ENCODE peak calls at places on chromosome 17, in seven cellular contexts. W, E, X, J, C, A and D are unnamed samples.

GRCh38 chr17:29076722-29077121 is 33.8 kb downstream of the PIPOX start:
- DNase-seq in C (no peak), J (peak; percentile 30), E (no peak), W (no peak), X (no peak), A (no peak), D (no peak)

GRCh38 chr17:28551421-28552186 is 820 bp downstream of the UNC119 start:
- DNase-seq in A (no peak), E (peak; percentile 23), X (peak; percentile 96), C (peak; percentile 35), W (no peak), J (peak; percentile 40), D (no peak)

GRCh38 chr17:50364715-50365114 is 8.3 kb downstream of the MRPL27 start:
- DNase-seq in A (no peak), E (no peak), X (peak; percentile 94), J (peak; percentile 26), C (no peak), W (no peak), D (no peak)

GRCh38 chr17:49373115-49373514 is 11.1 kb upstream of the ZNF652 start:
- DNase-seq in W (no peak), C (no peak), X (no peak), E (no peak), J (no peak), A (no peak), D (no peak)

GRCh38 chr17:21542070-21542469 is 150.3 kb upstream of the KCNJ18 start:
- DNase-seq in C (no peak), E (no peak), X (no peak), W (no peak), A (no peak), J (no peak), D (no peak)

GRCh38 chr17:4498461-4499397 is at the start of gene SPNS2:
- DNase-seq in J (peak; percentile 90), X (peak; percentile 99), C (peak; percentile 77), A (peak; percentile 73), W (peak; percentile 77), E (peak; percentile 84), D (no peak)

GRCh38 chr17:9645858-9646555 is 690 bp downstream of the USP43 start:
- DNase-seq in J (peak; percentile 73), X (no peak), A (no peak), E (peak; percentile 61), W (peak; percentile 28), C (no peak), D (no peak)

GRCh38 chr17:67712375-67712774 is 5.4 kb upstream of the NOL11 start:
- DNase-seq in J (no peak), C (no peak), X (no peak), W (no peak), E (no peak), A (no peak), D (no peak)

GRCh38 chr17:39304188-39304587 is 78.4 kb upstream of the STAC2 start:
- DNase-seq in X (no peak), W (no peak), J (no peak), C (no peak), A (no peak), E (no peak), D (no peak)

DNA sequence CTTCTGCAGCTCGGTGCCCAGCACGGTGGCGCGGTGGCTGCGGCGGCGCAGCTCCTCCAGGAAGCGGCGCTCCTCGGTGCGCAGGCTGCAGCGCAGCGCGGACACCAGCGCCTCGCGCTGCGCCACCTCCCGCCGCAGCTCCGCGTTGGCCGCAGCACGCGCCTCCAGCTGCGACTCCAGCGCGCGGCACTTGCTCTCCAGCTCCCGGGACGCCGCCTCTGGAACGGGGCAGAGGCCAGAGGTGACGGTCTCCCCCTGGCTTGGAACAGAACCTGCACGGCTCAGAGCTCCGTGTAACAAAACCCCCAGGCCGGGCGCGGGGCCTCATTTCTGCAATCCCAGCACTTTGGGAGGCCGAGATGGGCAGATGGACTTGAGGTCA is 13.2 kb upstream of the CLUH start:
- DNase-seq in A (no peak), C (peak; percentile 71), E (no peak), J (peak; percentile 91), X (peak; percentile 92), W (peak; percentile 51), D (no peak)
- TF ChIP-seq CTCF in A (no peak), C (peak; percentile 12), E (peak; percentile 40), J (peak; percentile 34), X (no peak), W (no peak), D (peak; percentile 54)

DNA sequence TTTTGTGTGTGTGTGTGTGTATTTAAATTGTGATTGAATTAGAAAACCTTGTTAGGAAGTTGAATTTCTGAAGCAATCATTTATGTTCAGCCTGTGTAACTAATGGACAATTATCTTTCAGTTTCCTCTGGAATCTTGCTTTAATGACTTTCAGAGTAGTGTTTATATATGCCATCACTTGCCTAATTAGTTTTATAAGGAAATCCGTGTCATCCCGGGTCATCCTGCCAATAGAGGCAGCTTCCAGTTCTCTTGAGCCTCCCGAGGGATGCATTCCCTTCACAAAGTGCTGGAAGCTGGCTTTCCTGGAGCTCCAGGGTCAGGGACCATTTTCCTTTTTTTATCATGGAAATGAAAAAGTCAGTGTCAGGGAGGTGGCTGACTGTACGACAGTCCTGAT is 42.9 kb downstream of the PRKCA start:
- DNase-seq in A (no peak), E (no peak), J (no peak), C (peak; percentile 73), X (no peak), W (no peak), D (no peak)
- H3K27me3 ChIP-seq in A (no peaks in the 10 kb centered on the region), E (no peaks in the 10 kb centered on the region), J (no peaks in the 10 kb centered on the region), C (no peaks in the 10 kb centered on the region), X (no peaks in the 10 kb centered on the region), W (no peaks in the 10 kb centered on the region), D (no peaks in the 10 kb centered on the region)

DNA sequence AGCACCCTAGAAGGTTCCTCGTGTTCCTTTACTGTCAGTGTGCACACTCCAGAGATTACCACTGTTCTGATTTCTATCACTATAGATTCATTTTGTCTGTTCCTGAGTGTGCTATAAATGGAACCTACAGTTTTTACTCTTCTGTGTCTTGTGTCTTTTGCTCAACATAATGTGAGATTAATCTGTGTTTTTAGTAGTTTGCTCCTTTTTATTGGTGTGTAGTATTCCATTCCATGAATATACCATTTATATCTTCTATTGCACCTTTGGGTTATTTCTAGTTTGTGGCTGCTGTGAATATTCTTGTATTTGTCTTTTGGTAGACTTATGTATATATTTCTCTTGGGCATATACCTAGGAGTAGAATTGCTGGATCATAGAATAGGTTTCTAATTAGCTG is 68.2 kb downstream of the AP2B1 start:
- DNase-seq in A (no peak), E (no peak), X (no peak), C (no peak), J (no peak), W (no peak), D (no peak)
- H3K36me3 ChIP-seq in A (no peaks in the 10 kb centered on the region), E (peaks cover 25% of the 10 kb centered on the region), X (peaks cover 23% of the 10 kb centered on the region), C (no peaks in the 10 kb centered on the region), J (peaks cover 13% of the 10 kb centered on the region), W (no peaks in the 10 kb centered on the region), D (peaks cover 41% of the 10 kb centered on the region)

GRCh38 chr17:51909971-51910370 is 248.5 kb downstream of the CA10 start:
- DNase-seq in W (no peak), E (no peak), A (no peak), J (peak; percentile 16), X (no peak), C (no peak), D (no peak)
- TF ChIP-seq CTCF in W (no peak), E (no peak), A (no peak), J (no peak), X (no peak), C (no peak), D (no peak)

GRCh38 chr17:79466562-79467350 is 144.1 kb downstream of the RBFOX3 start:
- DNase-seq in W (no peak), C (no peak), A (no peak), J (no peak), E (no peak), X (no peak), D (no peak)
- H3K27me3 ChIP-seq in W (peaks cover 3% of the 10 kb centered on the region), C (peaks cover 45% of the 10 kb centered on the region), A (peaks cover 93% of the 10 kb centered on the region), J (no peaks in the 10 kb centered on the region), E (peaks cover 30% of the 10 kb centered on the region), X (peaks cover 6% of the 10 kb centered on the region), D (no peaks in the 10 kb centered on the region)

DNA sequence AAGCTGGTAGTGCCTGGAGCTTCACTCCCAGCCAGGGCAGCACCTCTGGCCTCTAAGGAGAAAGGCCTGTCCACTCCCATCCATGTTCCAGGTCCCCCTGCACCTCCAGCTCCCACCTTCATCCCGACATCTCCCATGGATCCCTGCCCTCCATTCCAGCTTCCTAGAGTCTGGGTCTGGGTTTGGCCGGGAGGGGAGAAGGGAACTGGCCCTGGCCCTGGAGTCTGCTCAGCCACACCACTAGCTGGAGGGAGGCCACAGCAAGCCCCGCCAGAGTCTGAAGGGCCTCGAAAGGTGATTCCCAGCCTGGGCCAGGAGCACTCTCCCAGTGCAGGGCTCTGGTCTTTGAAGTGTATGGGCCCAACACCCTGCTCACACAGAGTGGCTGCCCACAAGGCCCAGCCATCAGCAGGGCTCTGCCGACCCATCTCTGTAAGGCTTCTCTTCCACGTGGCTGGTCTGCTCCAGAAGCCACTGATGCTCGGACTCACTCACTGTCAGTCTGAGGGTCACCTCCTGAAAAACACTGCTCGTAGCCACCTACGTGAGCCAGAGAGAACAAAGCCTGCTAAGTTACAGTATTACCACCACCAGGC is 4.7 kb downstream of the NAT9 start:
- DNase-seq in X (peak; percentile 56), C (no peak), J (no peak), E (no peak), A (no peak), W (no peak), D (no peak)
- H3K36me3 ChIP-seq in X (peaks cover 34% of the 10 kb centered on the region), C (peaks cover 40% of the 10 kb centered on the region), J (no peaks in the 10 kb centered on the region), E (peaks cover 30% of the 10 kb centered on the region), A (peaks cover 7% of the 10 kb centered on the region), W (peaks cover 10% of the 10 kb centered on the region), D (peaks cover 33% of the 10 kb centered on the region)

GRCh38 chr17:32588982-32589381 is 102.2 kb downstream of the CDK5R1 start:
- DNase-seq in E (no peak), A (no peak), C (no peak), J (peak; percentile 41), X (no peak), W (no peak), D (no peak)
- TF ChIP-seq CTCF in E (no peak), A (peak; percentile 18), C (peak; percentile 16), J (peak; percentile 53), X (peak; percentile 14), W (no peak), D (no peak)

GRCh38 chr17:41750866-41751265 is 16.4 kb upstream of the HAP1 start:
- DNase-seq in C (no peak), J (no peak), A (no peak), W (no peak), E (no peak), X (peak; percentile 27), D (no peak)

GRCh38 chr17:41754066-41754465 is 19.6 kb upstream of the HAP1 start:
- DNase-seq in A (no peak), W (no peak), J (no peak), E (no peak), C (no peak), X (peak; percentile 73), D (no peak)

GRCh38 chr17:41748275-41748674 is 13.8 kb upstream of the HAP1 start:
- DNase-seq in W (no peak), A (no peak), X (peak; percentile 14), J (no peak), E (no peak), C (no peak), D (no peak)

DNA sequence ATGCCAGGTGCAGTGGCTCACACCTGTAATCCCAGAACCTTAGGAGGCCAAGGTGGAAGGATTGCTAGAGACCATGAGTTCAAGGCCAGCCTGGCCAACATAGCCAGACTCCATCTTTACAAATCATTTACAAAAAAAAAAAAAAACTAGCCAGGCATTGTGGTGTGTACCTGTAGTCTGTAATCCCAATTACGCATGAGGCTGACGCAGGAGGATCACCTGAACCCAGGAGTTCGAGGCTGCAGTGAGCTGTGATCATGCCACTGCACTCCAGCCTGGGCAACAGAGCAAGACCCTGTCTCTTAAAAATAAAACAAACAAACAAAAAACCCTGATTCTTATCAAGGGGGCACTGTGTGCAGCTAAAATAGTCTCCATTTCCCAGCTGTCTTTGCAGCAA is 16.8 kb upstream of the HAP1 start:
- DNase-seq in W (no peak), X (no peak), J (no peak), C (no peak), A (no peak), E (no peak), D (no peak)
- H3K27me3 ChIP-seq in W (no peaks in the 10 kb centered on the region), X (peaks cover 4% of the 10 kb centered on the region), J (no peaks in the 10 kb centered on the region), C (no peaks in the 10 kb centered on the region), A (no peaks in the 10 kb centered on the region), E (no peaks in the 10 kb centered on the region), D (no peaks in the 10 kb centered on the region)